ENCODE peak calls at places on chromosomes 2 and 18, in six cellular contexts. L, A, H, T, Y and B are unnamed samples.

GRCh38 chr18:22164337-22165048 is 4.9 kb upstream of the GATA6 start:
- DNase-seq in L (no peak), Y (no peak), T (peak; percentile 48), A (peak; percentile 26), H (no peak), B (no peak)

GRCh38 chr18:76519156-76519549 is 24.1 kb upstream of the ZNF516 start:
- DNase-seq in Y (peak; percentile 64), A (no peak), H (no peak), T (no peak), L (no peak), B (no peak)

GRCh38 chr2:231533086-231533776 is 3.0 kb upstream of the NMUR1 start:
- DNase-seq in T (no peak), A (no peak), H (no peak), L (no peak), Y (no peak), B (no peak)

GRCh38 chr2:214311031-214311533 is 99.8 kb upstream of the VWC2L start:
- DNase-seq in L (no peak), Y (peak; percentile 79), A (no peak), H (no peak), T (no peak), B (no peak)

GRCh38 chr18:245282-245847 is 22.5 kb downstream of the THOC1 start:
- DNase-seq in H (no peak), L (no peak), T (no peak), Y (no peak), A (no peak), B (no peak)

GRCh38 chr18:70419526-70419925 is 130.7 kb downstream of the SOCS6 start:
- DNase-seq in Y (no peak), H (no peak), L (no peak), T (no peak), A (no peak), B (no peak)

GRCh38 chr2:70047406-70048033 is 39.8 kb upstream of the PCBP1 start:
- DNase-seq in Y (no peak), A (no peak), T (no peak), L (no peak), H (no peak), B (peak; percentile 62)

GRCh38 chr18:37309059-37309458 is 256.5 kb downstream of the CELF4 start:
- DNase-seq in L (no peak), A (no peak), Y (no peak), T (no peak), H (no peak), B (no peak)

GRCh38 chr2:223000872-223001825 is 50.8 kb upstream of the KCNE4 start:
- DNase-seq in H (peak; percentile 24), T (no peak), Y (no peak), A (no peak), L (no peak), B (no peak)

GRCh38 chr2:202165945-202166344 is 72.5 kb downstream of the SUMO1 start:
- DNase-seq in H (no peak), T (no peak), L (no peak), Y (no peak), A (no peak), B (no peak)

GRCh38 chr2:37875332-37875976 is 49.6 kb upstream of the RMDN2 start:
- DNase-seq in H (no peak), T (no peak), A (no peak), L (no peak), Y (peak; percentile 31), B (no peak)

GRCh38 chr2:147430408-147430807 is 414.4 kb upstream of the ACVR2A start:
- DNase-seq in H (no peak), Y (no peak), A (no peak), T (peak; percentile 27), L (no peak), B (no peak)

GRCh38 chr2:29747786-29748470 is 173.5 kb downstream of the ALK start:
- DNase-seq in A (no peak), L (no peak), H (no peak), T (no peak), Y (no peak), B (no peak)

GRCh38 chr2:159489476-159489875 is 126.9 kb downstream of the BAZ2B start:
- DNase-seq in H (no peak), Y (no peak), L (no peak), T (no peak), A (no peak), B (no peak)

GRCh38 chr2:37267685-37268084 is 36.2 kb downstream of the NDUFAF7 start:
- DNase-seq in T (no peak), L (no peak), H (no peak), Y (no peak), A (no peak), B (no peak)

GRCh38 chr2:60483400-60483799 is 70.1 kb downstream of the BCL11A start:
- DNase-seq in Y (no peak), T (no peak), L (no peak), A (no peak), H (no peak), B (no peak)

GRCh38 chr2:29251406-29251805 is 136.2 kb downstream of the CLIP4 start:
- DNase-seq in L (no peak), T (no peak), H (no peak), A (no peak), Y (no peak), B (no peak)

GRCh38 chr2:71923143-71923525 is 224.5 kb downstream of the CYP26B1 start:
- DNase-seq in T (no peak), A (no peak), L (no peak), Y (no peak), H (no peak), B (no peak)

GRCh38 chr18:23032030-23032582 is 99.0 kb downstream of the RBBP8 start:
- DNase-seq in T (no peak), L (no peak), H (no peak), A (no peak), Y (peak; percentile 20), B (no peak)

GRCh38 chr2:234395801-234396478 is 100.9 kb downstream of the ARL4C start:
- DNase-seq in A (no peak), H (no peak), T (no peak), Y (no peak), L (no peak), B (no peak)

GRCh38 chr2:15749460-15750432 is 158.1 kb downstream of the DDX1 start:
- DNase-seq in T (no peak), L (no peak), H (no peak), Y (no peak), A (no peak), B (no peak)

GRCh38 chr2:96773922-96774321 is 13.2 kb downstream of the CNNM4 start:
- DNase-seq in L (peak; percentile 37), H (no peak), A (no peak), T (peak; percentile 33), Y (peak; percentile 51), B (peak; percentile 43)

GRCh38 chr2:41719756-41720155 is 328.1 kb upstream of the PKDCC start:
- DNase-seq in T (no peak), H (no peak), A (no peak), L (no peak), Y (no peak), B (no peak)

GRCh38 chr2:106944220-106944619 is 58.3 kb upstream of the ST6GAL2 start:
- DNase-seq in Y (no peak), L (no peak), A (no peak), T (no peak), H (no peak), B (no peak)

GRCh38 chr2:148221926-148222325 is 201.0 kb downstream of the MBD5 start:
- DNase-seq in T (no peak), L (no peak), H (no peak), A (no peak), Y (no peak), B (no peak)

GRCh38 chr18:33372442-33372841 is 68.1 kb downstream of the CCDC178 start:
- DNase-seq in Y (no peak), H (no peak), T (no peak), L (no peak), A (no peak), B (no peak)

GRCh38 chr2:39405364-39405763 is 31.7 kb downstream of the MAP4K3 start:
- DNase-seq in A (no peak), L (no peak), Y (no peak), H (no peak), T (no peak), B (no peak)

GRCh38 chr18:73793386-73793785 is 354.2 kb downstream of the FBXO15 start:
- DNase-seq in Y (no peak), A (no peak), H (no peak), T (no peak), L (no peak), B (no peak)

GRCh38 chr2:75157435-75157834 is 41.9 kb downstream of the TACR1 start:
- DNase-seq in Y (peak; percentile 54), T (no peak), A (no peak), L (no peak), H (peak; percentile 45), B (no peak)

DNA sequence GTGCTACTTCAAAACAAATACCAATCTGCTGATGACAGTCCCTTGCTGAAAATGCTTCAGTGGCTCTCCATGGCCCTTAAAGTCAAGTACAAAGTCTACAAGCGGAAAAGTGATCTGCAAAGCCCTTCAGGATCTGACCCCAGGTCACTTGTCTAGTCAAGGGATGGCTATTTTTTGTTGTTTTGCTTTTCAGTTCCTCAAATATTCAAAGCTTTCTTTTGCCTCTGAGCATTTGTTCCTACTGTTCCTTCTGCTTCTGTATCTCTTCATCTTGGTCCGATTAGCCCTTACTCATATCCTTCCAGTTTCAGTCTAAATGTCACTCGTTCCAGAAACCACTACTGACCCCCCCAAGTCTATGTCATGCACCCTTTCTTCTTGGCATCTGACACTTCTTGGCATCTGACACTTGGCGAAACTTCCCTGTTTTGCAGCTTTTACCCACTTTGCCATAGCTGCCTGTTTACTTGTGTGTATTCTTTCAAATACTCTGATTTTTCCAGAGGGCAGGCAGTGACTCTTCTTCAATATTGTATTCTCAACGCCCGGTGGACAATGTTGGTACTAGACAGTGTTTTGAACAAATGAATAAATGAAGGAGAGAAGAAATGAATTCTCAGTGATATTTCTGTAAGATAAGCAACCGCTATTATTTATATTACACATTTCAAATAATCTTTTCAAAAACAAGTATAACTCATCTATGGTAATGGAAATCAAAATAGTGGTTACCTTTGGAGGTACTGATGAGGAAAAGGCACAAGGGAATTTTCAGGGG is 175.9 kb upstream of the FN1 start:
- DNase-seq in H (no peak), Y (no peak), T (no peak), L (no peak), A (no peak), B (no peak)
- TF ChIP-seq POLR2AphosphoS5 in H (no peak), Y (no peak), T (no peak), L (no peak), A (no peak), B (no peak)

GRCh38 chr18:38690626-38691025 is 1125.0 kb upstream of the CELF4 start:
- DNase-seq in T (no peak), Y (no peak), H (no peak), A (no peak), L (no peak), B (no peak)
- H3K27me3 ChIP-seq in T (no peaks in the 10 kb centered on the region), Y (no peaks in the 10 kb centered on the region), H (no peaks in the 10 kb centered on the region), A (no peaks in the 10 kb centered on the region), L (no peaks in the 10 kb centered on the region), B (no peaks in the 10 kb centered on the region)

DNA sequence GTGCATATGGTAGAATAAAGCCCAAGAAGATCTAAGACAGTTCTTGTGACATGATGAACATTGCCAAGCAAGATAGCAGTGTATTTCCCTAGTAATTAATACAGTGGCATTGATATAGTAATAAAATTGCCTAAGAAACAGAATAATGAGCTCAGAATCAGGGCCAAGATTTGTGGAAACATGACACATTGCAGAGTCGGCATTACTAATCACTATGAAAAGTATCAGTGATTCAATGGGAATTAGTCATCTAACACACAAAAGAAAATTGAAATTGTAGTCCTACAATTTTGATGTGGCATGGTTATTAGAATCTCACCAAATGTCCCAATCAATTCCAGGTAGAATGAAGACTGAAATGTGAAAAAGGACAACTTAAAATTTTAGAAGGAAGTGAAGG is 243.0 kb upstream of the CYRIA start:
- DNase-seq in T (no peak), Y (no peak), H (no peak), L (no peak), A (no peak), B (no peak)
- TF ChIP-seq POLR2AphosphoS5 in T (no peak), Y (no peak), H (no peak), L (no peak), A (no peak), B (no peak)

GRCh38 chr2:26648516-26648915 is 7.3 kb upstream of the CIB4 start:
- DNase-seq in Y (no peak), H (no peak), L (no peak), A (no peak), T (peak; percentile 11), B (no peak)
- H3K27me3 ChIP-seq in Y (no peaks in the 10 kb centered on the region), H (no peaks in the 10 kb centered on the region), L (no peaks in the 10 kb centered on the region), A (peaks cover 6% of the 10 kb centered on the region), T (no peaks in the 10 kb centered on the region), B (peaks cover 14% of the 10 kb centered on the region)